ENCODE peak calls at places on chromosomes 3 and 15, in six cellular contexts. One of them, this sample, is unnamed.

GRCh38 chr15:59896652-59897051 is 107.5 kb upstream of the FOXB1 start:
- DNase-seq in GM12878: no peak
- DNase-seq in HepG2: no peak
- DNase-seq in K562: no peak
- DNase-seq in H1: no peak
- DNase-seq in HCT116: no peak
- DNase-seq in this sample: no peak

GRCh38 chr3:13014755-13015285 is 58.4 kb downstream of the IQSEC1 start:
- DNase-seq in HCT116: no peak
- DNase-seq in K562: no peak
- DNase-seq in GM12878: no peak
- DNase-seq in HepG2: no peak
- DNase-seq in H1: no peak
- DNase-seq in this sample: no peak

GRCh38 chr15:65828566-65828965 is 36.5 kb upstream of the DENND4A start:
- DNase-seq in HCT116: no peak
- DNase-seq in H1: no peak
- DNase-seq in HepG2: no peak
- DNase-seq in GM12878: no peak
- DNase-seq in K562: no peak
- DNase-seq in this sample: no peak

GRCh38 chr3:17552351-17552750 is 190.1 kb downstream of the TBC1D5 start:
- DNase-seq in K562: no peak
- DNase-seq in H1: no peak
- DNase-seq in GM12878: no peak
- DNase-seq in HepG2: no peak
- DNase-seq in HCT116: no peak
- DNase-seq in this sample: no peak

GRCh38 chr3:39961404-39961693 is 151.9 kb downstream of the MYRIP start:
- DNase-seq in HCT116: no peak
- DNase-seq in HepG2: no peak
- DNase-seq in GM12878: no peak
- DNase-seq in K562: no peak
- DNase-seq in H1: no peak
- DNase-seq in this sample: no peak

GRCh38 chr15:57994468-57995154 is 70.9 kb downstream of the ALDH1A2 start:
- DNase-seq in GM12878: no peak
- DNase-seq in H1: no peak
- DNase-seq in K562: no peak
- DNase-seq in HCT116: no peak
- DNase-seq in HepG2: no peak
- DNase-seq in this sample: no peak

GRCh38 chr3:23834082-23834870 is 28.5 kb downstream of the UBE2E1 start:
- DNase-seq in HepG2: no peak
- DNase-seq in GM12878: no peak
- DNase-seq in H1: no peak
- DNase-seq in K562: no peak
- DNase-seq in HCT116: no peak
- DNase-seq in this sample: no peak

GRCh38 chr3:56864886-56865527 is 63.3 kb upstream of the ARHGEF3 start:
- DNase-seq in H1: no peak
- DNase-seq in HCT116: no peak
- DNase-seq in K562: no peak
- DNase-seq in GM12878: no peak
- DNase-seq in HepG2: no peak
- DNase-seq in this sample: no peak

GRCh38 chr15:85595804-85596536 is 198.8 kb downstream of the KLHL25 start:
- DNase-seq in H1: no peak
- DNase-seq in HepG2: no peak
- DNase-seq in GM12878: no peak
- DNase-seq in HCT116: no peak
- DNase-seq in K562: no peak
- DNase-seq in this sample: no peak

GRCh38 chr3:13200951-13201350 is 127.7 kb upstream of the IQSEC1 start:
- DNase-seq in HepG2: peak
- DNase-seq in H1: peak
- DNase-seq in GM12878: no peak
- DNase-seq in HCT116: no peak
- DNase-seq in K562: no peak
- DNase-seq in this sample: peak

GRCh38 chr15:63939531-63940130 is 105.9 kb upstream of the HERC1 start:
- DNase-seq in HCT116: no peak
- DNase-seq in HepG2: peak
- DNase-seq in GM12878: peak
- DNase-seq in H1: no peak
- DNase-seq in K562: no peak
- DNase-seq in this sample: no peak

GRCh38 chr15:20295238-20295811 is 246.3 kb downstream of the GOLGA6L6 start:
- DNase-seq in GM12878: no peak
- DNase-seq in HCT116: no peak
- DNase-seq in K562: peak
- DNase-seq in H1: no peak
- DNase-seq in HepG2: no peak
- DNase-seq in this sample: no peak

GRCh38 chr15:72272213-72272996 is at the start of gene PARP6:
- DNase-seq in H1: peak
- DNase-seq in HepG2: no peak
- DNase-seq in GM12878: peak
- DNase-seq in K562: peak
- DNase-seq in HCT116: peak
- DNase-seq in this sample: peak

GRCh38 chr15:71598741-71599140 is 211.6 kb upstream of the NR2E3 start:
- DNase-seq in HepG2: no peak
- DNase-seq in H1: no peak
- DNase-seq in GM12878: no peak
- DNase-seq in K562: no peak
- DNase-seq in HCT116: no peak
- DNase-seq in this sample: no peak

GRCh38 chr15:31255732-31256384 is 70.8 kb upstream of the KLF13 start:
- DNase-seq in HepG2: no peak
- DNase-seq in K562: no peak
- DNase-seq in GM12878: no peak
- DNase-seq in H1: no peak
- DNase-seq in HCT116: no peak
- DNase-seq in this sample: no peak

GRCh38 chr3:42526616-42527367 is 24.3 kb downstream of the VIPR1 start:
- DNase-seq in HCT116: no peak
- DNase-seq in HepG2: no peak
- DNase-seq in GM12878: no peak
- DNase-seq in H1: no peak
- DNase-seq in K562: peak
- DNase-seq in this sample: peak
- TF ChIP-seq CTCF in HCT116: peak
- TF ChIP-seq CTCF in HepG2: no peak
- TF ChIP-seq CTCF in GM12878: no peak
- TF ChIP-seq CTCF in H1: no peak
- TF ChIP-seq CTCF in K562: peak
- TF ChIP-seq CTCF in this sample: no peak

GRCh38 chr3:141176775-141177174 is 54.9 kb upstream of the PXYLP1 start:
- DNase-seq in H1: no peak
- DNase-seq in K562: no peak
- DNase-seq in HCT116: no peak
- DNase-seq in HepG2: no peak
- DNase-seq in GM12878: no peak
- DNase-seq in this sample: no peak
- TF ChIP-seq SP1 in H1: no peak
- TF ChIP-seq SP1 in K562: no peak
- TF ChIP-seq SP1 in HCT116: no peak
- TF ChIP-seq SP1 in HepG2: no peak
- TF ChIP-seq SP1 in GM12878: no peak
- TF ChIP-seq SP1 in this sample: no peak

DNA sequence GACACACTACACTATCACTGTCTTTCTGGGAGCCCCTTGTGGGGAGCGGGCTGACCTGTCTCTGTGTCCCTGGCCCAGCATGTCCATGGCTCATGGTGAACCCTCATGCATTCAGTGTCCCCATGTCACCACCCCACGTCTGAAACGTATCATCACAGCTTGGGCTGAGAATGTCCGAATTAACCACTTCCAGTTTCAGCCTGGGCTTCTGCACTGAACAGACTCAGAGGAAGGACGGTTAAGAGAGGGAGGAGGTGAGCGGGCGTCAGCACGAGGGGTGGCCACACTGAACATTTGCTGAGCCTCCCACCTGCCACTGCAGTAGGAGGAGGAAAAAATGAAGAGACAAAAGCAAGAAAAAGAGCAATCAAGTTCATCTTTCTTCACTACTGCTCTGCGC is 30.5 kb downstream of the ATP2B2 start:
- DNase-seq in H1: no peak
- DNase-seq in HepG2: no peak
- DNase-seq in HCT116: no peak
- DNase-seq in K562: no peak
- DNase-seq in GM12878: peak
- DNase-seq in this sample: no peak
- TF ChIP-seq CTCF in H1: no peak
- TF ChIP-seq CTCF in HepG2: peak
- TF ChIP-seq CTCF in HCT116: no peak
- TF ChIP-seq CTCF in K562: no peak
- TF ChIP-seq CTCF in GM12878: peak
- TF ChIP-seq CTCF in this sample: no peak

DNA sequence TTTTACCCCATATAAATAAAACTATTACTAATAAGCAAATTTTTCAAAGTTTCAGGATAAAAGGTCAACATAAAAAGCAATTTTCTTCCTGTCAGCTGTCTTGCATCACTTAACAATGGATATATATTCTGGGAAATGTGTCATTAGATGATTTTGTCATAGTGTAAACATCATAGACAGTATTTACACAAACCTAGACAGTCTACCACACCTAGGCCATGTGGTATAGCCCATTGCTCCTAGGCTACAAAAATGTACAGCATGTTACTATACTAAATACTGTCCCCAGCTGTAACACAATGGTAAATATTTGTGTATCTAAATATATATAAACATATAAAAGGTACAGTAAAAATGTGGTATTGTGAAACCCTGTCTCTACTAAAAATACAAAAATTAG is 156.7 kb downstream of the ANO10 start:
- DNase-seq in K562: no peak
- DNase-seq in H1: no peak
- DNase-seq in GM12878: no peak
- DNase-seq in HepG2: no peak
- DNase-seq in HCT116: no peak
- DNase-seq in this sample: no peak
- TF ChIP-seq SP1 in K562: no peak
- TF ChIP-seq SP1 in H1: no peak
- TF ChIP-seq SP1 in GM12878: no peak
- TF ChIP-seq SP1 in HepG2: no peak
- TF ChIP-seq SP1 in HCT116: no peak
- TF ChIP-seq SP1 in this sample: no peak

DNA sequence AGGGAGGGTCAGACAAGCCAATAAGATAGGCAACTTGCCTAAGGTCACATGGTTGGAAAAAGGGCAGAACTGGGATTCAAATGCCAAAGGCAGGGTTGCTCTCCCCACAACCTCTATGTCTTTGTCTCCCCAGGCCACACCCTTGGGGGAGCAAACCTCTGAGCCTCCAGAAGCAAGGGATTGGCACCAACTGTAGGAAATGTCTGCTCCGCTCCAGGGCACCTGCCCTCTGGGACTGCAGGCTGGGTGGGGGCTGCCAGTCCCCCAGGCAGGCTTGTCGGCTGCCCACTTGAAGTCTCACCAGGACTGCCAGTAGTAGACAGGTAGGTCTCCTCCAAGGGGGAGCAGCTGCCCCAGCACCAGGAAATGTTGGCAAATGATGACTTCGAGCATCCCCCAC is 2.0 kb downstream of the FAM3D start:
- DNase-seq in HepG2: no peak
- DNase-seq in H1: no peak
- DNase-seq in HCT116: no peak
- DNase-seq in K562: no peak
- DNase-seq in GM12878: no peak
- DNase-seq in this sample: no peak
- TF ChIP-seq CTCF in HepG2: no peak
- TF ChIP-seq CTCF in H1: no peak
- TF ChIP-seq CTCF in HCT116: no peak
- TF ChIP-seq CTCF in K562: no peak
- TF ChIP-seq CTCF in GM12878: no peak
- TF ChIP-seq CTCF in this sample: no peak

DNA sequence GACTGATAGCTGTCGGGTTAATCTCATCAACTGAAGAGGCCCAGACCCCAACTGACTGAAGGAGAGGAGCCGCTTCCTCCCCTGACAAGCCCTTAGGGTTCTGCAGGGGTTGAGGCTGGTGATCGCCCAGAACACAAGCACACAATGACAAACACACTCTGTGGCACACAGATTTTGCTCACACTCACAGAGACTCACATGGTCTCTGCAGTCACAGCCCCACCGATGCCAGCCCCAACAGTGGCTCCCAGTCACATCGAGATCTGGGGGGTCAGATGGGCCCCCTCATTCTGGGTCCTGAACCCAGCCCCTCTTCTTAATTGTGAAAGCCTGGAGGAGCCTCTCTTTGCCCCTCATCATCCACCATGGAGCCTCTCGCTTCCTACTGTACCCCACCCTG is 16.7 kb downstream of the PTH1R start:
- DNase-seq in GM12878: no peak
- DNase-seq in K562: no peak
- DNase-seq in HCT116: no peak
- DNase-seq in H1: no peak
- DNase-seq in HepG2: no peak
- DNase-seq in this sample: no peak
- TF ChIP-seq SP1 in GM12878: no peak
- TF ChIP-seq SP1 in K562: no peak
- TF ChIP-seq SP1 in HCT116: no peak
- TF ChIP-seq SP1 in H1: no peak
- TF ChIP-seq SP1 in HepG2: no peak
- TF ChIP-seq SP1 in this sample: no peak

GRCh38 chr3:127768346-127769008 is 53.8 kb downstream of the MGLL start:
- DNase-seq in GM12878: no peak
- DNase-seq in K562: no peak
- DNase-seq in H1: no peak
- DNase-seq in HCT116: no peak
- DNase-seq in HepG2: no peak
- DNase-seq in this sample: no peak
- TF ChIP-seq CTCF in GM12878: no peak
- TF ChIP-seq CTCF in K562: no peak
- TF ChIP-seq CTCF in H1: no peak
- TF ChIP-seq CTCF in HCT116: no peak
- TF ChIP-seq CTCF in HepG2: no peak
- TF ChIP-seq CTCF in this sample: no peak